ENCODE peak calls at places on chromosomes 7 and 10, in ten cellular contexts. K is pancreas, C is body of pancreas, E is right lobe of liver, O is IMR-90, S is tibial nerve, M is DND-41, D is fibroblast of lung, I is cardiac muscle cell, Y is mammary epithelial cell. N is an unnamed sample.

GRCh38 chr10:8294779-8295178 is 240.3 kb downstream of the GATA3 start:
- DNase-seq in K (no peak), C (no peak), E (no peak), O (no peak), S (no peak), M (no peak), D (no peak), I (no peak), Y (no peak), N (no peak)

GRCh38 chr10:43060291-43060690 is 16.6 kb upstream of the RET start:
- DNase-seq in K (no peak), C (peak), E (peak), O (no peak), S (no peak), M (no peak), D (no peak), I (no peak), Y (peak), N (no peak)

GRCh38 chr10:16909271-16909767 is 92.1 kb upstream of the RSU1 start:
- DNase-seq in K (no peak), C (no peak), E (no peak), O (peak), S (no peak), M (no peak), D (no peak), I (no peak), Y (no peak), N (no peak)

GRCh38 chr10:26486985-26487850 is 49.1 kb downstream of the APBB1IP start:
- DNase-seq in K (no peak), C (no peak), E (no peak), O (peak), S (no peak), M (no peak), D (peak), I (no peak), Y (peak), N (peak)

GRCh38 chr7:31744294-31744874 is 57.4 kb downstream of the PPP1R17 start:
- DNase-seq in K (peak), C (peak), E (peak), O (peak), S (peak), M (peak), D (peak), I (peak), Y (peak), N (peak)

GRCh38 chr7:28272461-28272877 is 91.9 kb upstream of the JAZF1 start:
- DNase-seq in K (peak), C (peak), E (peak), O (peak), S (no peak), M (no peak), D (peak), I (peak), Y (no peak), N (peak)

GRCh38 chr7:99028261-99028971 is 115.5 kb downstream of the SMURF1 start:
- DNase-seq in K (no peak), C (no peak), E (no peak), O (no peak), S (no peak), M (no peak), D (no peak), I (no peak), Y (no peak), N (no peak)

GRCh38 chr7:94040254-94040653 is 36.1 kb upstream of the BET1 start:
- DNase-seq in K (no peak), C (no peak), E (no peak), O (no peak), S (no peak), M (no peak), D (no peak), I (peak), Y (no peak), N (no peak)

GRCh38 chr10:24307696-24308476 is 98.9 kb downstream of the KIAA1217 start:
- DNase-seq in K (no peak), C (no peak), E (no peak), O (no peak), S (no peak), M (no peak), D (no peak), I (no peak), Y (no peak), N (no peak)

GRCh38 chr10:47254611-47255010 is 45.4 kb upstream of the GDF10 start:
- DNase-seq in K (peak), C (peak), E (no peak), O (no peak), S (no peak), M (no peak), D (no peak), I (no peak), Y (no peak), N (no peak)

GRCh38 chr7:103637080-103637479 is 191.1 kb upstream of the SLC26A5 start:
- DNase-seq in K (no peak), C (no peak), E (no peak), O (peak), S (no peak), M (no peak), D (peak), I (no peak), Y (peak), N (peak)

GRCh38 chr10:33122014-33122788 is 164.2 kb upstream of the ITGB1 start:
- DNase-seq in K (no peak), C (peak), E (peak), O (peak), S (no peak), M (no peak), D (peak), I (no peak), Y (no peak), N (no peak)
- H3K27ac ChIP-seq in K (no peak), C (no peak), E (no peak), O (peak), S (no peak), M (no peak), D (peak), I (no peak), Y (no peak), N (no peak)

GRCh38 chr7:152759655-152760383 is at the start of gene ACTR3B:
- DNase-seq in K (peak), C (peak), E (peak), O (peak), S (peak), M (peak), D (peak), I (peak), Y (peak), N (peak)

GRCh38 chr7:152756126-152756525 is 3.4 kb upstream of the ACTR3B start:
- DNase-seq in K (no peak), C (no peak), E (no peak), O (peak), S (no peak), M (no peak), D (peak), I (no peak), Y (no peak), N (no peak)

GRCh38 chr7:152761116-152761748 is 1.7 kb downstream of the ACTR3B start:
- DNase-seq in K (no peak), C (no peak), E (no peak), O (peak), S (no peak), M (no peak), D (no peak), I (no peak), Y (peak), N (no peak)

GRCh38 chr7:152760384-152761115 is 998 bp downstream of the ACTR3B start:
- DNase-seq in K (no peak), C (no peak), E (no peak), O (peak), S (no peak), M (no peak), D (peak), I (peak), Y (no peak), N (no peak)

GRCh38 chr7:152762056-152762455 is 2.5 kb downstream of the ACTR3B start:
- DNase-seq in K (no peak), C (no peak), E (no peak), O (peak), S (no peak), M (no peak), D (peak), I (no peak), Y (peak), N (no peak)
- TF ChIP-seq CTCF in K (no peak), C (no peak), E (no peak), O (no peak), S (no peak), M (no peak), D (no peak), I (no peak), Y (no peak), N (no peak)

DNA sequence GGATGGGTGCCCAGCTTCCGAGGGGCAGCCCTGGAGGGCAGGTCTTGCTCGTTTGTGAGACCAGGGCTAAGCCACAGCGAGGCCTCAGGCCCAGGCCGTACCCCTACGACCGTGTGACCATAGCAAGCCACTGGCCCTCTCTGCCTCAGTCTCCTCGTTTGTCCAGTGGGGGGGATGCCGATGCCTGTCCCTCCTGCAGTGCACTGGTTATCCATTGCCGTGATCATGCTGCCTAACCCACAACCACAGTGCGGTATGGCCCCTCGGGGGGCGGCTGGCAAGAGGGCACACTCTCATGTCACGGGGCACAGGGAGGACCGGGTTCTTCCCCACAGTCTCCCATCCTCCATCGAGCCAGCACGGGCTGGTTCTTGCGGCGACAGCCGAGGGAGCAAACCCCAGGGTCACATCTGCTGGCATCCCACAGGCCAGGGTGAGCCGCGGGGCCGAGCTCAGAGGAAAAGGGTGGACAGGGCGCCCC is 80.5 kb downstream of the ELFN1 start:
- DNase-seq in K (no peak), C (no peak), E (no peak), O (no peak), S (no peak), M (no peak), D (no peak), I (no peak), Y (no peak), N (no peak)
- H3K27ac ChIP-seq in K (no peak), C (no peak), E (no peak), O (no peak), S (no peak), M (no peak), D (no peak), I (peak), Y (no peak), N (no peak)

DNA sequence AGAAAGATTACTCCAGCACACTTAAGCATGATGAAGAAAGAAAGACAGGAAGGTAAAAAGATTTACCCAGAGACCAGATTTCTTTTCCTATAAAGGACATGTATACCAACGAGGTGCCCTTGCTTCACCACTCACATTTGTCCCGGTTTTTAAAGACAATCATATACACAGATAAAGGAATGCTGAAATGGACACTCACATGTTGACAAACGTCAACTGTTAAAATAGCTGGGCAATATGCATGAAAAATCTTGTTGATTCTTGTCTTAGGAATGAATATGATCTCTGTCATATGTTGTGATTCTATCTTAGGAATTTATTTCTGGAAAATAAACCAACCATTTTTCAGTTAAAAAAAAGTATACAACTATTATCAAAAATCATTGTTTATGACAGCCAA is 158.2 kb downstream of the SRPK2 start:
- DNase-seq in K (no peak), C (no peak), E (no peak), O (no peak), S (no peak), M (no peak), D (no peak), I (no peak), Y (peak), N (peak)
- TF ChIP-seq CTCF in K (no peak), C (no peak), E (no peak), O (no peak), S (no peak), M (no peak), D (no peak), I (no peak), Y (no peak), N (no peak)

DNA sequence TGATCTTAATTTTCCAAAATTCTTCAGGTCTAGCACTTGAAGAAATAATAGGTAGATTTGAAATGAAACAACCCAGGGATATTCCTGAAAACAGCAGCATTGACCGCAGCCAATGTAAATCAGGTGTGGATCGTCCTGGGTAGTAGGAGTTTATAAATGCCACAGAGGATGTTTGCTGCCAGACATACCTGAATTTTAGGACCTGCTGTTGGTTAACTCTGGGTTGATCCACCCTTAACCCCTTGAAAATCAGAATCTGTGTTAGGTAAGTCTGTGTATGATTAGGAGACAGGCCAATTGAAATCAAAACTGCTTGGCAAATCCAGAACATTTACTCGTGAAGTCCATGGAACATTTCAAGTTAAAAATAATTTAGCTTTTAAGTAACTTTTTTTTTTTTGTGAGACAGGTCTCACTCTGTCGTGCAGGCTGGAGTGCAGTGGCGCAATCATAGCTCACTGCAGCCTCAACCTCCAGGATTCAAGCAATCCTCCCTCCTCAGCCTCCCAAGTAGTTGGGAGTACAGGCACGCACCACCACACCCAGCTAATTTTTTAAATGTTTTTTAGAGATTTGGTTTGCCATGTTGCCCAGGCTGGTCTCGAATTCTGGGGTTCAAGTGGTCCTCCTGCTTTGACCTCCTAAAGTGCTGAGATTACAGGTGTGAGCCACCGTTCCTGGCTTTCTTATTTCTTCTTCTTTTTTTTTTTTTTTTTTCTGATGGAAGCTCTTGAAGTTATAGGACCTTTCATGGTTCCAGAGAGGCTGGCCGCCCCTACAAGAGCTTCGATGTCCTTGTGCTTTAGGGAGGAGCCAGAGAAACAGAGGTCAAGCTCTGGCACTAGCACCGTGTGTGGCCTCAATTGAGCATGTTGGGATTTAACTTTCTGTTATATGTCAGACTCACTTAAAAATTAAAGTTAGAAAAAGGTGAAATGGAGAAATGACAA is 2.0 kb downstream of the POR start:
- DNase-seq in K (no peak), C (no peak), E (no peak), O (no peak), S (no peak), M (no peak), D (no peak), I (no peak), Y (no peak), N (no peak)
- H3K27ac ChIP-seq in K (no peak), C (no peak), E (peak), O (no peak), S (peak), M (no peak), D (no peak), I (no peak), Y (no peak), N (no peak)

DNA sequence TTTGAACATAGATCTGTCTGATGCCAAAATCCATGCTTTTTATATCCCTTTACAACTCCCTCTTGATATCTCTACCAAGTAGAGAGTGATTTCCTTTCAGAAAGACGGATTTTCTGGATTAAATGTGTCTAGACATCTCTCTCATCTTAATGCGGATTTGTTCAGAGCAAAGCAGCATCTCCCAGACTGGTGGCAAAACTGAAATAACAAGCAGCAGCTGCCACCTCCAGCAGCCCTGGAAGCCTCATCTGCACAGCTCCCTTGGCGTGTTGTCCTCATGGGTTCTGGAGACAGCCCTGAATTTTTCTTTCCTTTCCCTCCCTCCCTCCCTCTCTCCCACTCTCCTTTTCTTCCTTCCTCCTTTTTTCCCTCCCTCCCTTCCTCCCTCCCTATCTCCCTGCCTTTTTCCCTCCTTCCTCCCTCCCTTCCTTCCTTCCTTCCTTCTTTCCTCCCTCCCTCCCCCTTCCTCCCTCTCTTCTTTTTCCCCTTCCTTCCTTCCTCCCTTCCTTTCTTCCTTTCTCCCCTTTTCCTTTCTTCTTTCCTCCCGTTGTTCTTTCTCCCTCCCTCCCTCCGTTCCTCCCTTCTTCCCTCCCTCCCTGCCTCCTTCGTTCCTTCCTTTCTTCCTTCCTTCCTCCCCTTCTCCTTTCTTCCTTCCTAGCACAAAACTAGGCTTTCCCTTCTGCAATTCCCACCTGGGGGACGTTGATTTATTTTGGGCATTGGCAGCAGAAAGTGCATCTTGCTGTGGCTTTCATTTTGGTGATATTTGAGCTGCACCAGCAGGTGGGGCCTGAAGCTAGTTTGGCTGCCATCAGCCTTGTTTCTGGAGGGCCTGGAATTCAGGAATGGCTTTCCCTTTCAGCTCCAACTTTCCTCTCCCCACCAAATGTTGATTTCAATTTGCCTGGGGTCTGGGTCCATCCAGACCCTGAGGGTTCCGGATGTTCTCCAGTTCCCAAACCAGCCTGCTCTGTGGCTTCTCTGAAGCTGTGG is 640.0 kb downstream of the TYW1 start:
- DNase-seq in K (no peak), C (peak), E (no peak), O (no peak), S (no peak), M (no peak), D (no peak), I (peak), Y (no peak), N (no peak)
- TF ChIP-seq CTCF in K (no peak), C (no peak), E (peak), O (no peak), S (no peak), M (no peak), D (no peak), I (peak), Y (no peak), N (no peak)

DNA sequence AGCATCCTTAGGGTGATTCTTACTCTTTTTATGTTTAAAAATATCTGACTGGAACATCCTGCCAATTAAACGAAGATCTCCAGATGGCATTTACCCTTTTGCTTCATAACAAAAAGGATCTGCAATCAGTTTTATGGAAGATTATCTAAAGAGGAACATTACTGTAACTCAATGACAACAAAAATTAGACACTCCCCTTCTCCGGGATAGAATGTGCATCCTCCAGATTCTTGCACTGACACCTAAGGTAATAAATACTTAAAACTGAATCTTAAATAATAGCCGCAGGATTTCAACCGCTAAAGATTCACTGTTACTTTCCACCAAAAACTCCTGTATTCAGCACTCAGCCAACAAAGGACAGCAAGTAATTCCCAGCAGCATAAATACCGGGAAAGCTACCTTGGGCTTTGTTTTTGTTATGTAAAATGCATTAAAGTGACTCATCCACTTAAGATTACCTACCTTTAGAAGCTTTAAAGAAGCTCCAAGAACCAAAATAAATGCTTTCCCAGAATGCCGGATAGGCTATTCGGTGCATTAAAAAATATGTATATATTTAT is 1.6 kb downstream of the CACNA2D1 start:
- DNase-seq in K (no peak), C (no peak), E (no peak), O (peak), S (no peak), M (no peak), D (peak), I (no peak), Y (peak), N (peak)
- H3K27ac ChIP-seq in K (no peak), C (no peak), E (no peak), O (no peak), S (no peak), M (no peak), D (no peak), I (no peak), Y (no peak), N (no peak)

GRCh38 chr10:99917963-99918825 is 91.6 kb downstream of the DNMBP start:
- DNase-seq in K (no peak), C (peak), E (peak), O (peak), S (no peak), M (no peak), D (peak), I (peak), Y (peak), N (no peak)
- TF ChIP-seq CTCF in K (no peak), C (no peak), E (no peak), O (no peak), S (no peak), M (no peak), D (no peak), I (no peak), Y (no peak), N (no peak)

GRCh38 chr10:71241899-71242620 is 29.7 kb downstream of the UNC5B start:
- DNase-seq in K (no peak), C (no peak), E (no peak), O (no peak), S (no peak), M (no peak), D (no peak), I (no peak), Y (no peak), N (no peak)
- H3K27ac ChIP-seq in K (no peak), C (no peak), E (no peak), O (no peak), S (no peak), M (no peak), D (no peak), I (peak), Y (no peak), N (peak)